ENCODE peak calls at places on chromosomes 16 and 17, in nine cellular contexts. D is AG09309, C is IMR-90, V is body of pancreas, G is heart left ventricle, A is GM12865, Q is transverse colon, L is lower lobe of right lung, H is cardiac fibroblast. T is an unnamed sample.

GRCh38 chr16:63527404-63527803 is 1491.2 kb upstream of the CDH8 start:
- DNase-seq in G (no peak), L (no peak), A (no peak), Q (no peak), H (no peak), V (no peak), D (no peak), C (no peak), T (no peak)

GRCh38 chr17:31068291-31068690 is 26.5 kb upstream of the NF1 start:
- DNase-seq in L (no peak), D (no peak), V (peak), A (peak), G (peak), Q (peak), C (peak), H (peak), T (no peak)

GRCh38 chr17:49217651-49218413 is 7.3 kb downstream of the ABI3 start:
- DNase-seq in L (peak), A (peak), H (no peak), Q (peak), C (no peak), V (peak), D (no peak), G (peak), T (no peak)

GRCh38 chr17:42563950-42564349 is 2.0 kb downstream of the COASY start:
- DNase-seq in D (no peak), A (no peak), Q (no peak), H (no peak), L (no peak), G (no peak), V (no peak), C (no peak), T (no peak)

GRCh38 chr17:55705847-55706246 is 16.8 kb downstream of the TMEM100 start:
- DNase-seq in D (no peak), G (no peak), A (peak), H (peak), Q (no peak), C (no peak), V (no peak), L (no peak), T (no peak)

GRCh38 chr17:62648247-62648953 is 20.9 kb downstream of the MRC2 start:
- DNase-seq in V (no peak), C (peak), H (no peak), G (no peak), L (peak), Q (no peak), A (no peak), D (no peak), T (no peak)

GRCh38 chr17:42695500-42695899 is 13.2 kb downstream of the CNTNAP1 start:
- DNase-seq in H (no peak), A (no peak), C (no peak), D (no peak), G (no peak), L (no peak), V (no peak), Q (no peak), T (no peak)

GRCh38 chr17:47066095-47066494 is 87.0 kb upstream of the RPRML start:
- DNase-seq in L (no peak), C (no peak), G (no peak), Q (no peak), V (no peak), A (no peak), D (no peak), H (peak), T (no peak)

GRCh38 chr17:79761894-79762570 is 15.9 kb upstream of the CBX2 start:
- DNase-seq in L (peak), A (no peak), G (no peak), Q (no peak), D (no peak), H (no peak), V (no peak), C (no peak), T (no peak)

GRCh38 chr17:14298221-14298994 is 2.5 kb upstream of the HS3ST3B1 start:
- DNase-seq in H (no peak), C (no peak), A (no peak), Q (no peak), G (no peak), L (no peak), V (no peak), D (no peak), T (no peak)

GRCh38 chr16:23434380-23434779 is 18.6 kb downstream of the COG7 start:
- DNase-seq in D (no peak), G (no peak), A (peak), H (peak), C (peak), L (no peak), V (peak), Q (no peak), T (no peak)

GRCh38 chr17:19238167-19238505 is 970 bp downstream of the EPN2 start:
- DNase-seq in Q (peak), H (peak), V (peak), L (peak), A (no peak), D (no peak), G (peak), C (no peak), T (no peak)

GRCh38 chr16:87369117-87369775 is 14.3 kb downstream of the FBXO31 start:
- DNase-seq in H (no peak), A (no peak), D (no peak), L (no peak), C (no peak), V (no peak), G (no peak), Q (no peak), T (no peak)

GRCh38 chr17:12866244-12866643 is 76.9 kb downstream of the ARHGAP44 start:
- DNase-seq in C (no peak), L (no peak), D (no peak), G (no peak), A (peak), Q (no peak), H (no peak), V (no peak), T (no peak)

GRCh38 chr16:49458656-49459445 is 85.2 kb downstream of the C16orf78 start:
- DNase-seq in L (no peak), A (no peak), V (no peak), G (peak), H (no peak), Q (no peak), D (no peak), C (no peak), T (no peak)

GRCh38 chr17:17528696-17529652 is 32.8 kb upstream of the RASD1 start:
- DNase-seq in Q (no peak), G (no peak), V (peak), C (no peak), D (no peak), H (no peak), L (no peak), A (no peak), T (no peak)

GRCh38 chr17:62870581-62870964 is 62.5 kb upstream of the MARCHF10 start:
- DNase-seq in H (no peak), D (no peak), Q (no peak), L (no peak), A (no peak), C (no peak), V (no peak), G (no peak), T (no peak)

GRCh38 chr17:18039535-18040286 is 503 bp downstream of the GID4 start:
- DNase-seq in L (peak), C (no peak), V (peak), A (peak), D (no peak), Q (peak), G (peak), H (no peak), T (peak)

GRCh38 chr17:50934672-50935200 is 68.6 kb upstream of the TOB1 start:
- DNase-seq in G (no peak), Q (no peak), A (no peak), H (no peak), V (no peak), D (no peak), C (no peak), L (no peak), T (no peak)

GRCh38 chr16:86074651-86075487 is 175.9 kb downstream of the IRF8 start:
- DNase-seq in C (peak), V (no peak), D (no peak), L (no peak), Q (peak), H (no peak), A (no peak), G (no peak), T (no peak)

GRCh38 chr17:75814900-75815373 is 29.3 kb downstream of the UNC13D start:
- DNase-seq in Q (no peak), A (no peak), V (no peak), D (peak), C (peak), L (no peak), G (no peak), H (peak), T (no peak)

GRCh38 chr16:50820225-50820624 is 78.3 kb downstream of the CYLD start:
- DNase-seq in G (no peak), A (no peak), V (no peak), L (no peak), D (no peak), H (no peak), C (no peak), Q (no peak), T (no peak)

GRCh38 chr16:90011196-90011819 is 7.9 kb downstream of the DBNDD1 start:
- DNase-seq in G (no peak), C (no peak), Q (no peak), A (no peak), V (no peak), D (no peak), H (no peak), L (no peak), T (no peak)

GRCh38 chr17:16439867-16440351 is 24.5 kb downstream of the TRPV2 start:
- DNase-seq in A (peak), H (peak), C (no peak), V (peak), L (no peak), Q (no peak), D (no peak), G (no peak), T (no peak)

GRCh38 chr17:8954339-8954738 is 11.2 kb downstream of the PIK3R5 start:
- DNase-seq in H (no peak), D (no peak), L (peak), C (no peak), A (peak), G (peak), V (peak), Q (peak), T (no peak)

GRCh38 chr17:8955560-8955959 is 9.9 kb downstream of the PIK3R5 start:
- DNase-seq in V (peak), A (no peak), D (no peak), G (peak), Q (no peak), C (no peak), H (no peak), L (no peak), T (no peak)

GRCh38 chr17:8951210-8951609 is 14.3 kb downstream of the PIK3R5 start:
- DNase-seq in C (no peak), A (no peak), Q (no peak), L (no peak), G (no peak), V (no peak), D (no peak), H (no peak), T (no peak)

GRCh38 chr17:8955021-8955420 is 10.5 kb downstream of the PIK3R5 start:
- DNase-seq in A (no peak), D (no peak), G (no peak), Q (no peak), C (no peak), V (no peak), L (no peak), H (no peak), T (no peak)

GRCh38 chr17:8953152-8953885 is 12.2 kb downstream of the PIK3R5 start:
- DNase-seq in V (no peak), A (peak), C (no peak), L (no peak), H (no peak), G (no peak), Q (no peak), D (no peak), T (no peak)
- H3K4me3 ChIP-seq in V (no peak), A (no peak), C (no peak), L (peak), H (no peak), G (no peak), Q (no peak), D (no peak), T (no peak)

GRCh38 chr16:27374794-27375499 is 27.0 kb upstream of the IL21R start:
- DNase-seq in Q (peak), H (peak), D (no peak), C (peak), V (peak), L (peak), G (peak), A (peak), T (no peak)
- TF ChIP-seq CTCF in Q (peak), H (peak), D (peak), C (peak), V (no peak), L (peak), G (no peak), A (peak), T (peak)

GRCh38 chr16:28930652-28931051 is 1.1 kb upstream of the CD19 start:
- DNase-seq in A (peak), G (no peak), L (no peak), C (no peak), Q (no peak), V (no peak), D (no peak), H (no peak), T (no peak)

GRCh38 chr16:28930203-28930602 is 1.6 kb upstream of the CD19 start:
- DNase-seq in V (no peak), L (no peak), G (no peak), C (no peak), A (no peak), D (no peak), H (no peak), Q (no peak), T (no peak)

GRCh38 chr16:28932339-28933141 is 769 bp downstream of the CD19 start:
- DNase-seq in A (peak), V (no peak), C (no peak), L (no peak), D (no peak), H (no peak), G (no peak), Q (no peak), T (no peak)

GRCh38 chr16:28933176-28933575 is 1.4 kb downstream of the CD19 start:
- DNase-seq in Q (no peak), L (no peak), C (no peak), V (no peak), D (no peak), A (no peak), G (no peak), H (no peak), T (no peak)

GRCh38 chr16:28931801-28932225 is at the start of gene CD19:
- DNase-seq in C (no peak), G (no peak), V (no peak), Q (no peak), D (no peak), A (peak), H (no peak), L (no peak), T (no peak)
- H3K4me3 ChIP-seq in C (no peak), G (no peak), V (no peak), Q (peak), D (no peak), A (peak), H (no peak), L (no peak), T (no peak)

GRCh38 chr16:65681406-65681805 is 559.5 kb upstream of the CDH11 start:
- DNase-seq in D (no peak), G (no peak), C (no peak), Q (no peak), L (no peak), H (no peak), A (no peak), V (no peak), T (no peak)

GRCh38 chr16:65679785-65680184 is 557.9 kb upstream of the CDH11 start:
- DNase-seq in V (no peak), H (no peak), G (no peak), Q (no peak), A (peak), C (no peak), L (no peak), D (no peak), T (no peak)

GRCh38 chr16:65689726-65690125 is 567.9 kb upstream of the CDH11 start:
- DNase-seq in G (no peak), Q (no peak), V (no peak), H (no peak), L (no peak), C (no peak), D (no peak), A (no peak), T (no peak)

DNA sequence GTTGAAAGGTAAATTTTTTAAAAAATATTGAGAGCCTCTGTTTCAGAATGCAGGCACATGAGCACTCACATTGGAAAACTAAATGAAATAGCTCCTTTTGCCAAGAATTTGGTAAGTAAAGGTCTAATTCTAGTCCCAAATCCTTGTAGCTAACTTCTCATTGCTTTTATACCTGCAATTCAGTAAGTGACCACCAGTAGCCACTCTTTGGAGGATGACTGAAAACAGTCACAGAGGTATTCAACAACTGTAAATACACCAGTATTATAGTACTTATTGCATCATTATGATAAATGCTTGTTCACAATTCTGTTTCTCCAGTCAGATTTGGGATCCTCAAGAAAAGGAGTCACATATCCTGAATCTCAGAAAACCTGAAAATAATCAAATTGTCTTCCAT is 562.4 kb upstream of the CDH11 start:
- DNase-seq in V (no peak), D (no peak), C (no peak), A (no peak), Q (no peak), G (no peak), H (no peak), L (no peak), T (no peak)
- TF ChIP-seq CTCF in V (no peak), D (peak), C (no peak), A (peak), Q (no peak), G (no peak), H (peak), L (no peak), T (no peak)

GRCh38 chr16:30092373-30093010 is 768 bp upstream of the TBX6 start:
- DNase-seq in H (peak), C (peak), A (peak), V (peak), D (no peak), L (peak), Q (peak), G (peak), T (peak)

GRCh38 chr16:30096105-30096861 is at the start of gene YPEL3:
- DNase-seq in G (peak), L (peak), Q (peak), V (peak), C (peak), A (peak), D (peak), H (peak), T (peak)

GRCh38 chr16:30094541-30095165 is 1.4 kb downstream of the YPEL3 start:
- DNase-seq in V (no peak), Q (no peak), C (no peak), A (no peak), G (no peak), L (no peak), D (no peak), H (no peak), T (no peak)

GRCh38 chr16:30096862-30097563 is 1.0 kb upstream of the YPEL3 start:
- DNase-seq in C (no peak), Q (no peak), G (no peak), H (no peak), V (no peak), D (no peak), A (peak), L (no peak), T (no peak)

GRCh38 chr16:30095166-30096078 is 591 bp downstream of the YPEL3 start:
- DNase-seq in C (no peak), L (peak), D (no peak), H (no peak), G (no peak), V (peak), A (no peak), Q (peak), T (no peak)
- H3K4me3 ChIP-seq in C (peak), L (peak), D (peak), H (peak), G (peak), V (peak), A (peak), Q (peak), T (peak)